ENCODE peak calls at places on chromosomes 6 and 20, in seven cellular contexts. B, T, Y, Z, P, K and N are unnamed samples.

GRCh38 chr6:47247227-47247797 is 62.4 kb downstream of the TNFRSF21 start:
- DNase-seq in T (no peak), P (no peak), Y (no peak), K (no peak), Z (no peak), B (peak), N (no peak)

GRCh38 chr20:59165794-59166709 is 2.4 kb downstream of the ZNF831 start:
- DNase-seq in K (no peak), Y (no peak), T (no peak), P (no peak), Z (no peak), B (no peak), N (no peak)

GRCh38 chr6:24117016-24117415 is 9.0 kb upstream of the NRSN1 start:
- DNase-seq in Y (no peak), Z (no peak), P (no peak), K (no peak), B (no peak), T (no peak), N (no peak)

GRCh38 chr20:51286758-51287157 is 255.8 kb downstream of the NFATC2 start:
- DNase-seq in P (no peak), Y (no peak), T (no peak), Z (no peak), K (no peak), B (no peak), N (no peak)

GRCh38 chr6:161094904-161095440 is 103.4 kb downstream of the MAP3K4 start:
- DNase-seq in Y (no peak), B (no peak), T (no peak), P (peak), Z (no peak), K (no peak), N (no peak)

GRCh38 chr6:110689275-110689935 is 125.9 kb downstream of the CDK19 start:
- DNase-seq in B (no peak), Z (no peak), K (no peak), T (no peak), P (no peak), Y (no peak), N (no peak)

GRCh38 chr6:27873101-27874030 is 38.8 kb downstream of the OR2B2 start:
- DNase-seq in P (no peak), K (no peak), Z (no peak), B (peak), T (peak), Y (peak), N (peak)

GRCh38 chr6:81366970-81367369 is 385.5 kb downstream of the TENT5A start:
- DNase-seq in P (no peak), Y (no peak), K (no peak), T (no peak), Z (no peak), B (no peak), N (no peak)

GRCh38 chr20:31751126-31751525 is 12.0 kb downstream of the TPX2 start:
- DNase-seq in Z (no peak), T (no peak), Y (no peak), B (no peak), P (no peak), K (no peak), N (no peak)

GRCh38 chr20:44166477-44166876 is 20.5 kb downstream of the JPH2 start:
- DNase-seq in Y (no peak), T (no peak), K (no peak), B (no peak), Z (no peak), P (no peak), N (no peak)

GRCh38 chr20:62554898-62555641 is 79.3 kb upstream of the GATA5 start:
- DNase-seq in Z (no peak), P (no peak), B (no peak), K (no peak), Y (no peak), T (no peak), N (no peak)

GRCh38 chr20:46260480-46260879 is 47.8 kb downstream of the CDH22 start:
- DNase-seq in T (no peak), Z (no peak), B (no peak), Y (no peak), P (no peak), K (no peak), N (no peak)

GRCh38 chr6:65170273-65170672 is 536.8 kb downstream of the EYS start:
- DNase-seq in K (no peak), B (no peak), Z (no peak), Y (no peak), T (no peak), P (no peak), N (no peak)

GRCh38 chr20:1588166-1588868 is 30.8 kb upstream of the SIRPD start:
- DNase-seq in K (no peak), B (no peak), Z (no peak), T (no peak), P (no peak), Y (no peak), N (no peak)

GRCh38 chr6:11994875-11995461 is 17.1 kb upstream of the HIVEP1 start:
- DNase-seq in P (peak), Y (no peak), Z (no peak), K (no peak), T (no peak), B (no peak), N (no peak)

GRCh38 chr6:81834141-81834621 is 81.7 kb upstream of the TENT5A start:
- DNase-seq in Z (no peak), T (no peak), B (no peak), Y (no peak), K (no peak), P (no peak), N (no peak)

GRCh38 chr6:35330541-35331119 is 11.7 kb upstream of the PPARD start:
- DNase-seq in Y (no peak), B (no peak), P (no peak), Z (no peak), K (no peak), T (no peak), N (no peak)

GRCh38 chr6:11066505-11067347 is 22.6 kb upstream of the ELOVL2 start:
- DNase-seq in P (no peak), B (no peak), K (peak), Z (no peak), Y (no peak), T (no peak), N (no peak)

GRCh38 chr6:170035896-170036295 is 255.0 kb downstream of the DLL1 start:
- DNase-seq in P (no peak), K (no peak), Y (peak), B (no peak), T (no peak), Z (no peak), N (no peak)

GRCh38 chr20:10329387-10330005 is 104.5 kb downstream of the MKKS start:
- DNase-seq in Y (no peak), T (no peak), P (no peak), K (no peak), Z (no peak), B (no peak), N (no peak)

GRCh38 chr6:124372076-124372475 is 568.4 kb downstream of the NKAIN2 start:
- DNase-seq in Z (no peak), Y (no peak), T (no peak), P (no peak), B (no peak), K (no peak), N (no peak)

GRCh38 chr20:58481541-58482021 is 33.6 kb downstream of the APCDD1L start:
- DNase-seq in B (no peak), K (peak), P (peak), Y (peak), Z (peak), T (no peak), N (no peak)

GRCh38 chr6:99013661-99014458 is 66.1 kb upstream of the FBXL4 start:
- DNase-seq in Z (no peak), T (no peak), P (no peak), Y (no peak), B (no peak), K (no peak), N (no peak)

GRCh38 chr6:3287976-3288707 is 29.4 kb downstream of the PSMG4 start:
- DNase-seq in K (no peak), P (peak), Z (no peak), T (no peak), Y (no peak), B (no peak), N (no peak)

GRCh38 chr20:21100590-21101452 is 5.3 kb downstream of the LINC00237 start:
- DNase-seq in K (no peak), P (no peak), Z (no peak), B (peak), Y (peak), T (no peak), N (no peak)

GRCh38 chr6:107418118-107418517 is 41.2 kb downstream of the PDSS2 start:
- DNase-seq in K (peak), B (no peak), T (no peak), Y (no peak), Z (no peak), P (peak), N (peak)

GRCh38 chr20:25394276-25394675 is 3.6 kb upstream of the ABHD12 start:
- DNase-seq in K (no peak), Y (no peak), P (no peak), Z (no peak), T (no peak), B (no peak), N (no peak)

GRCh38 chr20:9555781-9556180 is 41.4 kb downstream of the LAMP5 start:
- DNase-seq in K (no peak), T (no peak), Z (no peak), Y (no peak), P (no peak), B (no peak), N (no peak)

GRCh38 chr20:17863577-17864292 is 104.9 kb downstream of the SNX5 start:
- DNase-seq in Y (no peak), P (no peak), K (peak), B (no peak), T (no peak), Z (no peak), N (no peak)

GRCh38 chr20:62354031-62354808 is 12.9 kb downstream of the LAMA5 start:
- DNase-seq in Z (no peak), B (peak), K (no peak), P (no peak), T (no peak), Y (no peak), N (no peak)

GRCh38 chr20:33119725-33120720 is 40.6 kb downstream of the BPIFB4 start:
- DNase-seq in T (peak), K (no peak), P (no peak), Z (no peak), Y (no peak), B (no peak), N (no peak)

GRCh38 chr6:11434565-11435326 is 102.8 kb upstream of the TMEM170B start:
- DNase-seq in Z (no peak), Y (no peak), K (peak), T (no peak), P (no peak), B (no peak), N (no peak)

GRCh38 chr6:51841656-51842055 is 245.8 kb downstream of the PKHD1 start:
- DNase-seq in P (no peak), K (no peak), Z (no peak), T (no peak), B (no peak), Y (no peak), N (no peak)

GRCh38 chr20:40532103-40532502 is 156.9 kb downstream of the MAFB start:
- DNase-seq in T (no peak), K (peak), Z (peak), B (no peak), Y (peak), P (peak), N (no peak)

GRCh38 chr6:136439514-136440186 is 110.6 kb downstream of the MAP7 start:
- DNase-seq in T (no peak), B (no peak), Z (no peak), Y (no peak), P (no peak), K (no peak), N (no peak)

GRCh38 chr20:9616455-9616805 is 102.0 kb downstream of the LAMP5 start:
- DNase-seq in B (no peak), K (no peak), P (no peak), T (no peak), Z (no peak), Y (no peak), N (no peak)

GRCh38 chr6:51614725-51615124 is 472.7 kb downstream of the PKHD1 start:
- DNase-seq in T (no peak), K (no peak), B (no peak), P (no peak), Y (no peak), Z (no peak), N (no peak)

GRCh38 chr6:1630771-1631217 is 21.1 kb downstream of the FOXC1 start:
- DNase-seq in B (no peak), T (no peak), P (peak), Y (no peak), Z (peak), K (no peak), N (no peak)
- TF ChIP-seq SIN3A in B (no peak), T (no peak), P (no peak), Y (no peak), Z (peak), K (no peak), N (no peak)

DNA sequence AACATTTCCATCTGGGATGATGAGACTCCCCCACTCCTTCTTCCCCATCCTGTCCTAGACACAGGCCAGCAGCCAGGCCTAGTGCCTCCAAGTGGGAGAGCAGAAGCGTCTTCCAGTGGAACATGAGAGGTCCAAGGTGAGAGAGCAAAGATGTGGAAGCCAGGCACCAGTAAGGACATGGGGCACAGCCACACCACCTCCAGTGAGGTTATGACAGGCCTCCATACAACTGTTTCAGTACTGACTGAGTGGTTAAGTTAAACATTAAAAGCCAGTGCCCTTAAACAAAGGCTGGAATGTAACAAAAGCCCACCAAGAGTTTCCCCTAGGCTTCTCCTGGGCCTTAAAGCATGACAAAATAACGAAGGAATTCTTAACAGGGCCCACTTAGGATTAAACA is 5.3 kb downstream of the ZBTB24 start:
- DNase-seq in T (no peak), B (no peak), P (no peak), Y (no peak), Z (no peak), K (peak), N (no peak)
- H3K4me3 ChIP-seq in T (peak), B (no peak), P (no peak), Y (no peak), Z (no peak), K (peak), N (no peak)

DNA sequence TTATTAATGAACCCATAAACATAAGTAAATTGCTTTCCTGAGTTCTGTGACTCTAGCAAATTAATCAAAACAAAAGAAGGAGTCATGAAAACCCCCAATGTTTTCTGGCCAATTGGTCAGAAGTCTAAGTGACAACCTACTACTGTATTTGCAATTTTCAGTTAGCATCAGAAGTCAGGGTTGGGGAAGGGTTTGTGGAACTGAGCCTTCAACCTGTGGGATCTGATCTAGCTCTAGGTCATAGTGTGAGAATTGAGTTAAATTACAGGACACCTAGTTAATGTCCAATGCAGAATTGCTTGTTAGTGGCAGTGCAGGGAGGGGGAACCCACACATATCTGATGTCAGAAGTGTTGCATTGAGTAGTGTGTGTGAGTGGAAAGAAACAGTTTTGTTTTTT is 142.4 kb downstream of the ISM1 start:
- DNase-seq in Y (no peak), T (no peak), K (no peak), B (no peak), P (no peak), Z (no peak), N (no peak)
- TF ChIP-seq CTCF in Y (no peak), T (no peak), K (no peak), B (no peak), P (no peak), Z (no peak), N (no peak)

GRCh38 chr20:8527998-8528397 is 395.9 kb downstream of the PLCB1 start:
- DNase-seq in B (no peak), P (no peak), Z (no peak), T (peak), K (no peak), Y (no peak), N (no peak)
- TF ChIP-seq SIN3A in B (no peak), P (no peak), Z (no peak), T (no peak), K (no peak), Y (no peak), N (no peak)